ENCODE peak calls at places on chromosomes 11 and 22, in five cellular contexts. B is GM04504; J is NCI-H510A; I is NCI-H1092 treated with DMSO at 0.1 percent for 48 hours; Q is CD4-positive, CD25-positive, alpha-beta regulatory T cell. S is an unnamed sample.

GRCh38 chr11:6655020-6655789 is 404 bp downstream of the DCHS1 start:
- DNase-seq in I (peak; percentile 19), Q (no peak), J (no peak), B (no peak), S (no peak)

GRCh38 chr11:77036398-77036797 is 2.2 kb downstream of the B3GNT6 start:
- DNase-seq in B (no peak), Q (no peak), J (no peak), I (no peak), S (no peak)

GRCh38 chr11:134120921-134121526 is 52.2 kb downstream of the JAM3 start:
- DNase-seq in J (no peak), I (no peak), Q (no peak), B (no peak), S (no peak)

GRCh38 chr11:132030896-132031295 is 660.5 kb downstream of the NTM start:
- DNase-seq in B (no peak), J (no peak), Q (no peak), I (no peak), S (no peak)

GRCh38 chr11:1868056-1868635 is 15.3 kb downstream of the LSP1 start:
- DNase-seq in J (no peak), B (no peak), Q (no peak), I (no peak), S (no peak)

GRCh38 chr22:45302751-45303150 is 7.0 kb upstream of the FAM118A start:
- DNase-seq in I (no peak), Q (no peak), B (no peak), J (no peak), S (no peak)

GRCh38 chr22:22362939-22363338 is 118.4 kb downstream of the VPREB1 start:
- DNase-seq in J (no peak), I (no peak), Q (no peak), B (no peak), S (no peak)

GRCh38 chr22:38347944-38348750 is 30.9 kb upstream of the CSNK1E start:
- DNase-seq in I (no peak), B (no peak), J (peak; percentile 14), Q (no peak), S (no peak)

GRCh38 chr11:3224730-3225098 is 6.1 kb upstream of the MRGPRG start:
- DNase-seq in Q (no peak), B (no peak), I (no peak), J (no peak), S (no peak)